ENCODE peak calls at places on chromosomes 13 and 19, in five cellular contexts. D, T, C, U and J are unnamed samples.
A peak's percentile ranks its signal among the peaks of the same experiment; 100 is the strongest.

GRCh38 chr13:20360041-20360491 is 127.9 kb upstream of the GJB6 start:
- DNase-seq in D (no peak), T (no peak), C (no peak), U (no peak), J (no peak)

GRCh38 chr13:40161931-40162330 is 504.5 kb downstream of the FOXO1 start:
- DNase-seq in D (no peak), T (no peak), C (no peak), U (no peak), J (no peak)

GRCh38 chr13:25468330-25469178 is 96.8 kb downstream of the ATP8A2 start:
- DNase-seq in D (no peak), T (no peak), C (no peak), U (no peak), J (peak; percentile 95)

GRCh38 chr13:72530471-72530870 is 197.0 kb downstream of the MZT1 start:
- DNase-seq in D (no peak), T (no peak), C (no peak), U (no peak), J (no peak)

GRCh38 chr13:47826481-47826880 is 174.6 kb downstream of the SUCLA2 start:
- DNase-seq in D (no peak), T (no peak), C (no peak), U (no peak), J (no peak)

GRCh38 chr19:6833166-6833790 is 54.1 kb upstream of the ADGRE1 start:
- DNase-seq in D (no peak), T (no peak), C (no peak), U (no peak), J (no peak)

GRCh38 chr13:113393226-113393571 is 29.3 kb upstream of the GRTP1 start:
- DNase-seq in D (no peak), T (no peak), C (no peak), U (no peak), J (peak; percentile 26)

GRCh38 chr13:73803997-73804396 is 330.2 kb downstream of the KLF12 start:
- DNase-seq in D (no peak), T (no peak), C (no peak), U (no peak), J (no peak)

GRCh38 chr19:18086590-18087138 is at the start of gene IL12RB1:
- DNase-seq in D (peak; percentile 42), T (peak; percentile 41), C (no peak), U (no peak), J (no peak)

GRCh38 chr13:113410472-113411201 is 42.7 kb downstream of the ADPRHL1 start:
- DNase-seq in D (no peak), T (no peak), C (no peak), U (no peak), J (peak; percentile 57)

GRCh38 chr19:46609511-46610412 is 8.6 kb downstream of the CALM3 start:
- DNase-seq in D (no peak), T (no peak), C (no peak), U (no peak), J (peak; percentile 45)

GRCh38 chr19:1016647-1017114 is 4.2 kb downstream of the TMEM259 start:
- DNase-seq in D (no peak), T (no peak), C (no peak), U (no peak), J (no peak)

GRCh38 chr13:43026262-43026661 is 2.9 kb downstream of the DNAJC15 start:
- DNase-seq in D (no peak), T (no peak), C (no peak), U (no peak), J (no peak)

GRCh38 chr13:111518161-111518791 is 197.8 kb downstream of the TEX29 start:
- DNase-seq in D (no peak), T (no peak), C (no peak), U (no peak), J (no peak)

GRCh38 chr19:1173160-1173844 is 766 bp downstream of the SBNO2 start:
- DNase-seq in D (no peak), T (no peak), C (no peak), U (no peak), J (peak; percentile 82)

GRCh38 chr13:41500501-41500900 is 43.2 kb downstream of the RGCC start:
- DNase-seq in D (no peak), T (no peak), C (no peak), U (no peak), J (no peak)

GRCh38 chr13:48542581-48543341 is 9.9 kb upstream of the RCBTB2 start:
- DNase-seq in D (peak; percentile 58), T (no peak), C (no peak), U (peak; percentile 47), J (peak; percentile 14)

GRCh38 chr13:90801621-90802020 is 545.9 kb upstream of the MIR17HG start:
- DNase-seq in D (no peak), T (no peak), C (no peak), U (no peak), J (no peak)

GRCh38 chr13:99658266-99658991 is 157.2 kb downstream of the TM9SF2 start:
- DNase-seq in D (peak; percentile 65), T (peak; percentile 38), C (peak; percentile 44), U (peak; percentile 67), J (peak; percentile 79)

GRCh38 chr19:40803857-40804782 is 5.1 kb downstream of the EGLN2 start:
- DNase-seq in D (peak; percentile 83), T (peak; percentile 66), C (peak; percentile 56), U (peak; percentile 61), J (peak; percentile 39)

GRCh38 chr13:32905864-32906180 is 110.4 kb upstream of the KL start:
- DNase-seq in D (no peak), T (no peak), C (no peak), U (no peak), J (no peak)

GRCh38 chr19:42512743-42513304 is 15.5 kb downstream of the CEACAM1 start:
- DNase-seq in D (no peak), T (no peak), C (no peak), U (no peak), J (peak; percentile 43)

GRCh38 chr13:70604448-70604847 is 496.2 kb upstream of the KLHL1 start:
- DNase-seq in D (no peak), T (no peak), C (no peak), U (no peak), J (no peak)

DNA sequence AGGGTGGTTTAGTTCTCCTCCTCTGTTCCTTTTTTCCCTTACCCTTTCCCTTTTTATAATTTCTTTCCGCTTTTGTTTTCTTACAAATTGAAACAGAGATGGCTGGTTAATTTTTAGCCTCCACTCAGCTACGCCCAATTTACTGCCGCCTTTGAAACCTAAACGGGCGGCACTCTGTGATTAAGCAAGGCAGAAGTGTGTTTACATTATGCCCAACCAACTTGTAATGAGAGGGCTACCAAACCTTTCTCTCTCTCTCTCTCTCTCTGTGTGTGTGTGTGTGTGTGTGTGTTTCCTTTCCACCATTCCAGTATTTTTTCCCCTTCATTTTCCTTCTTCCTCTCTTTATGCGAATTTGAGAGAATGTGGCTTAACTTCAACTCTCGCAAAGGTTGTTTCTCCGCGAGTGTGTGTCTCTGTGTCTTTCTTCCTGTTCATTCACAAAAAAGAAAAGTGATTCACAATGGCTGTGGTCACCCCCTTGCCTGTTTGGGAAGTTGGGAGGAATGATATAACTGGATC is 31.3 kb downstream of the NFIX start:
- DNase-seq in D (peak; percentile 68), T (no peak), C (no peak), U (no peak), J (no peak)
- H3K4me3 ChIP-seq in D (peak overlapping the region; percentile 46), T (no peak overlapping the region), C (no peak overlapping the region), U (no peak overlapping the region), J (no peak overlapping the region)

GRCh38 chr13:50357136-50357535 is 341.9 kb downstream of the KCNRG start:
- DNase-seq in D (no peak), T (no peak), C (no peak), U (no peak), J (no peak)

GRCh38 chr13:50358221-50358620 is 343.0 kb downstream of the KCNRG start:
- DNase-seq in D (no peak), T (no peak), C (no peak), U (no peak), J (no peak)

GRCh38 chr13:50355797-50356196 is 340.6 kb downstream of the KCNRG start:
- DNase-seq in D (no peak), T (no peak), C (no peak), U (no peak), J (no peak)

GRCh38 chr13:50358715-50359367 is 343.6 kb downstream of the KCNRG start:
- DNase-seq in D (no peak), T (no peak), C (no peak), U (no peak), J (no peak)

DNA sequence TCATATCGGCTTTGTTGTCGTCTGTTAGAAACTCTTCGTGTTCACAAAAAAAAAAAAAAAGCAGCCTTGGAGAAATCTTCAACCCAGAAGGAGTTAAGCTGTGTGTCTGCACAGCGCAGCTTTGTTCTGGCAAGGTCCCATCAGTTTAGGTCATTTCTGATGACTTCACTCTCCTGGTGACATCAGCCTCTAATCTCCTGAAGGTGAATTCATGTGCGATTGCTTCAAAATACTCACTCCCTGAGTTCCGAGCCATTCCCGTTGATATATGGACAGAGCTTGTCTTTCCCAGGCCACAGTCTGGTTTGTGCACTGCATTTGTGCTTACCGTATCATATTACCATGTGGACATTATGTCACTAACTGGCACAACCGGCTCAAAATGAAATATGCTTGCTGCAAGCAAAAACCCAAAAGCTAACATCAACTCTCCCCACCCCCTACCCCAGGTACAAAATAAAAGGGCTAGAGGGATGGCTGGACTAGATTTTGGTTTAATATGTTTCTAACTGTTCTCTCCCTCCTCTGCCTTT is 342.4 kb downstream of the KCNRG start:
- DNase-seq in D (peak; percentile 58), T (no peak), C (no peak), U (no peak), J (no peak)
- H3K36me3 ChIP-seq in D (no peaks in the 10 kb centered on the region), T (no peaks in the 10 kb centered on the region), C (no peaks in the 10 kb centered on the region), U (no peaks in the 10 kb centered on the region), J (no peaks in the 10 kb centered on the region)

GRCh38 chr19:34996978-34997640 is 3.0 kb upstream of the GRAMD1A start:
- DNase-seq in D (no peak), T (no peak), C (no peak), U (no peak), J (peak; percentile 23)
- H3K4me3 ChIP-seq in D (no peak overlapping the region), T (no peak overlapping the region), C (peak overlapping the region; percentile 43), U (no peak overlapping the region), J (no peak overlapping the region)

DNA sequence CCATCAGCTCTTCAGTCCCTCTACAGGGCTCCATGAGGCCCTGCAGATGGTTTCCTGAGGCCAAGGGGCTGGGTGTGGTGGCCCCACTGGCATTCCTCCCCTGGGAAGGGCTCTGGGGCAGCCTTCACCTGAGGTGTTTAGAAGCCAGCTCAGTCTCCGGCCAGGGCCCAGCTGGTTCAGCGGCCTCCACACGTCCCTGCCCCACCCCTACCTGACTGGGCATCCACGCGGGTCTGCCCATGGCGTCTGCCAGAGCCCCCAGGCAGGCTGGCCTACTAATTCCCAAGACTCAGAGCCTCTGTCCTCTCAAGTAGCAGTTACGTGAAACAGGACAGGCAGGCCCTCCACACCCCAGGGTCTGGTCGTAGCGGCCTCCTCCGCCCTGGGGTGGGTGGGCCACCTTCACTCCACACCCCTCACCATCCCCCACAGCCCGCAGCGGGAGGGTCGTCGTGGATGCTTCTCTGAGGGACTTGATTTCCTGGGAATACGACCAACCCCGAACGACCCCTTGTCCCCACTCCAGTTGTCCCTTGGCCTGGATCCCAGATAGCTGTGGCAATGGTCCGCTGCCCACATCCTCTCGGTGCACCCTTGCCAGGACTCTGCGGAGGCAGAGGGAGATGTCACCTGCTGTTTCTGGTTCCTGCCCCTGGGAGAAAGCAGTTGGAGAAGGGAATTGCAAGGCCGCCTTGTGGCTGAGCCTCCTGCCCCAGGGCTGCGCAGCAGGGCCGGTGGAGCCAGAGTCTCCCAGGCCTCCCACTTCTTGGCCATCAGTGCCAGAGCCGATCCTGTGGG is 24.3 kb downstream of the CAPN12 start:
- DNase-seq in D (no peak), T (no peak), C (no peak), U (no peak), J (no peak)
- H3K36me3 ChIP-seq in D (peaks cover 100% of the 10 kb centered on the region), T (peaks cover 83% of the 10 kb centered on the region), C (no peaks in the 10 kb centered on the region), U (peaks cover 20% of the 10 kb centered on the region), J (peaks cover 71% of the 10 kb centered on the region)

GRCh38 chr19:5156231-5156986 is 184.2 kb downstream of the PTPRS start:
- DNase-seq in D (no peak), T (no peak), C (no peak), U (no peak), J (peak; percentile 59)
- H3K4me3 ChIP-seq in D (no peak overlapping the region), T (no peak overlapping the region), C (no peak overlapping the region), U (no peak overlapping the region), J (no peak overlapping the region)

GRCh38 chr19:2192862-2193261 is 29.1 kb downstream of the DOT1L start:
- DNase-seq in D (no peak), T (no peak), C (no peak), U (no peak), J (no peak)
- H3K36me3 ChIP-seq in D (peaks cover 100% of the 10 kb centered on the region), T (peaks cover 50% of the 10 kb centered on the region), C (peaks cover 12% of the 10 kb centered on the region), U (peaks cover 6% of the 10 kb centered on the region), J (peaks cover 12% of the 10 kb centered on the region)